ENCODE peak calls at places on chromosomes 13 and 19, in nine cellular contexts. C is T-helper 2 cell; R is activated T-cell treated with anti-CD3 and anti-CD28 coated beads, Interleukin-2, amount 50 U/mL, for 72 hours; A is GM20000; V is A549; Z is T-helper 9 cell; S is activated naive CD4-positive, alpha-beta T cell treated with anti-CD3 and anti-CD28 coated beads, Interleukin-2, amount 10 ng/mL, durations not matched to agents 7 days and 5 days; O is iPS-NIHi11; U is hepatic stellate cell. W is an unnamed sample.

GRCh38 chr13:41222259-41222852 is 28.0 kb upstream of the KBTBD7 start:
- DNase-seq in C (no peak), R (peak), A (peak), V (peak), Z (peak), S (peak), O (peak), U (peak), W (peak)

GRCh38 chr13:99182439-99182838 is 18.2 kb upstream of the UBAC2 start:
- DNase-seq in C (no peak), R (no peak), A (no peak), V (no peak), Z (no peak), S (no peak), O (no peak), U (no peak), W (no peak)

GRCh38 chr19:55384576-55385235 is 614 bp upstream of the TMEM238 start:
- DNase-seq in C (no peak), R (peak), A (no peak), V (no peak), Z (no peak), S (peak), O (no peak), U (no peak), W (peak)

GRCh38 chr13:80116107-80116506 is 224.8 kb downstream of the SPRY2 start:
- DNase-seq in C (no peak), R (no peak), A (no peak), V (no peak), Z (no peak), S (no peak), O (no peak), U (no peak), W (no peak)

GRCh38 chr13:46554971-46555370 is 2.0 kb downstream of the LRCH1 start:
- DNase-seq in C (no peak), R (no peak), A (no peak), V (no peak), Z (no peak), S (no peak), O (no peak), U (no peak), W (no peak)

GRCh38 chr19:6047741-6048231 is 62.5 kb downstream of the RFX2 start:
- DNase-seq in C (no peak), R (no peak), A (peak), V (peak), Z (no peak), S (no peak), O (peak), U (peak), W (no peak)

GRCh38 chr19:7494416-7495098 is 5.7 kb upstream of the PEX11G start:
- DNase-seq in C (no peak), R (no peak), A (no peak), V (no peak), Z (no peak), S (no peak), O (no peak), U (peak), W (no peak)

GRCh38 chr13:66347718-66348117 is 882.4 kb downstream of the PCDH9 start:
- DNase-seq in C (no peak), R (no peak), A (no peak), V (peak), Z (no peak), S (no peak), O (no peak), U (no peak), W (no peak)

GRCh38 chr13:21703846-21704245 is 33.0 kb downstream of the FGF9 start:
- DNase-seq in C (no peak), R (no peak), A (no peak), V (peak), Z (no peak), S (no peak), O (no peak), U (no peak), W (no peak)

GRCh38 chr13:65592757-65593156 is 1637.4 kb downstream of the PCDH9 start:
- DNase-seq in C (no peak), R (no peak), A (no peak), V (no peak), Z (no peak), S (no peak), O (no peak), U (no peak), W (no peak)

GRCh38 chr13:23868521-23868920 is 20.7 kb downstream of the MIPEP start:
- DNase-seq in C (no peak), R (no peak), A (no peak), V (peak), Z (no peak), S (no peak), O (no peak), U (no peak), W (no peak)

GRCh38 chr19:4052114-4052992 is 14.3 kb downstream of the ZBTB7A start:
- DNase-seq in C (no peak), R (no peak), A (no peak), V (peak), Z (no peak), S (no peak), O (no peak), U (no peak), W (no peak)

GRCh38 chr19:35081201-35081600 is 34.4 kb upstream of the FXYD3 start:
- DNase-seq in C (no peak), R (no peak), A (no peak), V (no peak), Z (no peak), S (no peak), O (no peak), U (no peak), W (no peak)

GRCh38 chr13:33153421-33154381 is 131.9 kb downstream of the STARD13 start:
- DNase-seq in C (no peak), R (no peak), A (no peak), V (no peak), Z (no peak), S (no peak), O (no peak), U (peak), W (no peak)

GRCh38 chr19:16381756-16382401 is 57.3 kb downstream of the KLF2 start:
- DNase-seq in C (no peak), R (no peak), A (no peak), V (no peak), Z (no peak), S (no peak), O (no peak), U (peak), W (no peak)

GRCh38 chr13:75454497-75454896 is 27.5 kb downstream of the TBC1D4 start:
- DNase-seq in C (no peak), R (no peak), A (no peak), V (no peak), Z (no peak), S (no peak), O (no peak), U (no peak), W (no peak)

GRCh38 chr13:26011208-26011573 is 40.6 kb downstream of the SHISA2 start:
- DNase-seq in C (no peak), R (no peak), A (no peak), V (no peak), Z (no peak), S (no peak), O (no peak), U (no peak), W (no peak)

GRCh38 chr13:102584423-102584822 is 12.4 kb upstream of the TPP2 start:
- DNase-seq in C (no peak), R (no peak), A (no peak), V (no peak), Z (no peak), S (no peak), O (no peak), U (no peak), W (no peak)

W was measured in DND-41.